ENCODE peak calls at places on chromosomes 13 and 19, in four cellular contexts. One of them, this sample, is unnamed.
A peak's percentile ranks its signal among the peaks of the same experiment; 100 is the strongest.

GRCh38 chr19:35766571-35767104 is 8.7 kb downstream of the PROSER3 start:
- DNase-seq in small intestine: no peak
- DNase-seq in ascending aorta: no peak
- DNase-seq in Peyer's patch: no peak
- DNase-seq in this sample: no peak

GRCh38 chr13:99873141-99873540 is 98.4 kb downstream of the ZIC5 start:
- DNase-seq in Peyer's patch: no peak
- DNase-seq in ascending aorta: no peak
- DNase-seq in small intestine: no peak
- DNase-seq in this sample: no peak

GRCh38 chr19:53333071-53333465 is 481 bp upstream of the ZNF845 start:
- DNase-seq in small intestine: no peak
- DNase-seq in ascending aorta: no peak
- DNase-seq in Peyer's patch: peak; percentile 69
- DNase-seq in this sample: peak; percentile 41

GRCh38 chr13:105336706-105337582 is 1198.5 kb downstream of the EFNB2 start:
- DNase-seq in Peyer's patch: no peak
- DNase-seq in ascending aorta: no peak
- DNase-seq in small intestine: no peak
- DNase-seq in this sample: peak; percentile 38

GRCh38 chr19:1837222-1837565 is 11.1 kb downstream of the REXO1 start:
- DNase-seq in Peyer's patch: no peak
- DNase-seq in ascending aorta: no peak
- DNase-seq in small intestine: no peak
- DNase-seq in this sample: no peak

GRCh38 chr13:109897988-109898623 is 111.7 kb upstream of the IRS2 start:
- DNase-seq in Peyer's patch: no peak
- DNase-seq in small intestine: no peak
- DNase-seq in ascending aorta: no peak
- DNase-seq in this sample: no peak

GRCh38 chr19:50669319-50670101 is 20.3 kb downstream of the C19orf81 start:
- DNase-seq in ascending aorta: no peak
- DNase-seq in Peyer's patch: peak; percentile 57
- DNase-seq in small intestine: peak; percentile 10
- DNase-seq in this sample: no peak

GRCh38 chr13:51825165-51825592 is 19.8 kb downstream of the TMEM272 start:
- DNase-seq in Peyer's patch: no peak
- DNase-seq in small intestine: no peak
- DNase-seq in ascending aorta: no peak
- DNase-seq in this sample: no peak

GRCh38 chr19:58204566-58204965 is 21.7 kb downstream of the ZNF274 start:
- DNase-seq in Peyer's patch: no peak
- DNase-seq in small intestine: no peak
- DNase-seq in ascending aorta: no peak
- DNase-seq in this sample: no peak

GRCh38 chr19:2982556-2982955 is 5.2 kb downstream of the TLE6 start:
- DNase-seq in small intestine: no peak
- DNase-seq in ascending aorta: no peak
- DNase-seq in Peyer's patch: no peak
- DNase-seq in this sample: no peak

GRCh38 chr13:31369213-31369612 is 169.4 kb downstream of the B3GLCT start:
- DNase-seq in small intestine: no peak
- DNase-seq in ascending aorta: no peak
- DNase-seq in Peyer's patch: no peak
- DNase-seq in this sample: peak; percentile 9

GRCh38 chr19:46759817-46760333 is 13.6 kb upstream of the STRN4 start:
- DNase-seq in Peyer's patch: no peak
- DNase-seq in ascending aorta: no peak
- DNase-seq in small intestine: no peak
- DNase-seq in this sample: peak; percentile 29

DNA sequence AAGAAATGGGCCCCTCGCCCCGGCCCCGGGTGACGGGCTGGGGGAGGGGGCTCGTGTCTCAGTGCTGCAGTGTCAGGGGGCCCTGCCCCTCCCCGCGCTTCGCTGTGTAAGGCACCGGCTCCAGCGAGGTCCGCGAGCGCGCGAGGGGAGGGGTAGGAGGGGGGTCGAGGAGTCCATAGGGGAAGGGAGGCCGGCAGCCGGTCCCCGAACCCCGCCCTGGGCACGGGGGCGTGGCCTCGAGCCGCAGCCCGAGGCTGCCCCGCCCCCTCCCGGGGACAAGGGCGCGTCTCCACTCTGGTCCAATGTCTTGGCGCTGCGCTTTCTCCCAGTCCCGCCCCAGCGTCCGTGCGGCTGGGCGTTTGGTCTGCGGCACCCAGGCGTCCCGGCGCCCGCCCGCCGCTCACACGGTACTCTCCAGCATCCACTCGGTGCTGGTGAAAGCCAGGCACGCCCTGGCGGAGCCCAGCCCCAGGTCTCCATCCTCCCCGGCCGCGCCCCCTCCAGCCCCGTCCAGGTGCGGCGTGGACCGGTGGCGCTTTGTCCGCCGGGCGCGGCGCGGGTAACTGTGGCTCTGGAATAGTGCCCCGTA is 11.1 kb downstream of the IFNL1 start:
- DNase-seq in Peyer's patch: peak; percentile 66
- DNase-seq in small intestine: peak; percentile 81
- DNase-seq in ascending aorta: no peak
- DNase-seq in this sample: no peak
- H3K27me3 ChIP-seq in Peyer's patch: peaks cover 11% of the 10 kb centered on the region
- H3K27me3 ChIP-seq in small intestine: peaks cover 3% of the 10 kb centered on the region
- H3K27me3 ChIP-seq in ascending aorta: peaks cover 7% of the 10 kb centered on the region
- H3K27me3 ChIP-seq in this sample: peaks cover 43% of the 10 kb centered on the region

GRCh38 chr19:18093439-18094161 is 4.0 kb upstream of the MAST3 start:
- DNase-seq in small intestine: no peak
- DNase-seq in Peyer's patch: no peak
- DNase-seq in ascending aorta: no peak
- DNase-seq in this sample: peak; percentile 18

GRCh38 chr19:18086590-18087138 is at the start of gene IL12RB1:
- DNase-seq in small intestine: peak; percentile 72
- DNase-seq in ascending aorta: no peak
- DNase-seq in Peyer's patch: peak; percentile 81
- DNase-seq in this sample: no peak

GRCh38 chr19:18089726-18090125 is 3.0 kb upstream of the IL12RB1 start:
- DNase-seq in ascending aorta: no peak
- DNase-seq in Peyer's patch: no peak
- DNase-seq in small intestine: no peak
- DNase-seq in this sample: no peak

GRCh38 chr19:18090545-18091216 is 3.9 kb upstream of the IL12RB1 start:
- DNase-seq in small intestine: no peak
- DNase-seq in Peyer's patch: no peak
- DNase-seq in ascending aorta: no peak
- DNase-seq in this sample: peak; percentile 55

GRCh38 chr19:18091217-18091608 is 4.5 kb upstream of the IL12RB1 start:
- DNase-seq in ascending aorta: peak; percentile 52
- DNase-seq in Peyer's patch: peak; percentile 95
- DNase-seq in small intestine: peak; percentile 68
- DNase-seq in this sample: no peak
- H3K4me3 ChIP-seq in ascending aorta: no peak overlapping the region
- H3K4me3 ChIP-seq in Peyer's patch: no peak overlapping the region
- H3K4me3 ChIP-seq in small intestine: no peak overlapping the region
- H3K4me3 ChIP-seq in this sample: no peak overlapping the region

DNA sequence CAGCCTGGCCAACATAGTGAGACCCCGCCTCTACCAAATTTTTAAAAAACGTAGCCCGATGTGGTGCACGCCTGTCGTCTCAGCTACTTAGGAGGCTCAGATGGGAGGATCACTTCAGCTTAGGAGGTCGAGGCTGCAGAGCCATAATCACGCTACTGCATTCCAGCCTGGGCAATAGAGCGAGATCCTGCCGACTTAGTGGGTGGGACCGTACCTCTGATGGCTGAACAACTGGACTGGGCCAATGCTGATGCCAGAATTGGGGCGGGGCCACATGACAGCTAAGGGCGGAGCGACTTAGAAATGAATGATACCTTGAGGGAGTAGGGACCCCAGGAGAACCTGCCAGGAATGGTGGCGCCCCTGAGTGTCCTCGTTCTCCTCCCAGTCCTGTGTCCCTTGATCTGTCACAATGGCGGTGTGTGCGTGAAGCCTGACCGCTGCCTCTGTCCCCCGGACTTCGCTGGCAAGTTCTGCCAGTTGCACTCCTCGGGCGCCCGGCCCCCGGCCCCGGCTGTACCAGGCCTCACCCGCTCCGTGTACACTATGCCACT is 3.6 kb downstream of the LTBP4 start:
- DNase-seq in Peyer's patch: peak; percentile 76
- DNase-seq in small intestine: peak; percentile 61
- DNase-seq in ascending aorta: no peak
- DNase-seq in this sample: no peak
- H3K27me3 ChIP-seq in Peyer's patch: peaks cover 13% of the 10 kb centered on the region
- H3K27me3 ChIP-seq in small intestine: peaks cover 2% of the 10 kb centered on the region
- H3K27me3 ChIP-seq in ascending aorta: no peaks in the 10 kb centered on the region
- H3K27me3 ChIP-seq in this sample: no peaks in the 10 kb centered on the region

GRCh38 chr19:12748489-12748888 is 3.1 kb upstream of the BEST2 start:
- DNase-seq in small intestine: no peak
- DNase-seq in Peyer's patch: no peak
- DNase-seq in ascending aorta: no peak
- DNase-seq in this sample: no peak

GRCh38 chr19:12752056-12752781 is 628 bp downstream of the BEST2 start:
- DNase-seq in Peyer's patch: no peak
- DNase-seq in small intestine: no peak
- DNase-seq in ascending aorta: no peak
- DNase-seq in this sample: no peak

GRCh38 chr19:12750851-12751250 is 740 bp upstream of the BEST2 start:
- DNase-seq in Peyer's patch: no peak
- DNase-seq in ascending aorta: no peak
- DNase-seq in small intestine: no peak
- DNase-seq in this sample: no peak

GRCh38 chr19:12751635-12752034 is at the start of gene BEST2:
- DNase-seq in ascending aorta: no peak
- DNase-seq in small intestine: no peak
- DNase-seq in Peyer's patch: no peak
- DNase-seq in this sample: no peak

DNA sequence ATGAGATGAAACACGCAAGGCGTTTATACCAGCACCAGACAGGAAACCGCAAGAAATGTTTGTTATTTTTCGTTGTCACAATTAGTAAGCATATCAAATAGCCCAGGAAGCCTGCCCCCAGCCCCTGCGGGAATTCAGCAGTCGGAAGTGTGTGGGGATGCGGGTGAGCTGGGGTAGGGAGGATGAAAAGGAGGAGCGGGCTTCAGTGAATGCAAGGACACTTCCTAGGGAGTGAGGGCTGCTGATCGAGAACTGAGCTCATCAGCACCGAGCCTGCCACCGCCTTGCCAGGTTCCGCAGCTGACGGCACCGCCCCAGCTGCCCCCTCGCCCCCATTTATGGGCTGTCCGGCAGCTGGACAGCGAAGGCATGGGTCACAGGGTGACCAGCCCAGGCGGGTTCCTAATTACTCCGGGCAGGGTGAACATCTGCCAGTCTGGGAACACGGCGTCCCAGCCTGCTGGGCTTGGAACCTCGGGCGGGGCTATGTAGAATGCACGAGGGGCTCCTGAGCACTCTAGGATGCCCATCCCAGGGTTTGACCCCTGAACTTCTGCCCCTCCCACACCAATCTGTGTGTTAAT is 1.6 kb upstream of the BEST2 start:
- DNase-seq in small intestine: peak; percentile 50
- DNase-seq in ascending aorta: no peak
- DNase-seq in Peyer's patch: peak; percentile 69
- DNase-seq in this sample: peak; percentile 39
- H3K4me3 ChIP-seq in small intestine: no peak overlapping the region
- H3K4me3 ChIP-seq in ascending aorta: no peak overlapping the region
- H3K4me3 ChIP-seq in Peyer's patch: no peak overlapping the region
- H3K4me3 ChIP-seq in this sample: no peak overlapping the region

DNA sequence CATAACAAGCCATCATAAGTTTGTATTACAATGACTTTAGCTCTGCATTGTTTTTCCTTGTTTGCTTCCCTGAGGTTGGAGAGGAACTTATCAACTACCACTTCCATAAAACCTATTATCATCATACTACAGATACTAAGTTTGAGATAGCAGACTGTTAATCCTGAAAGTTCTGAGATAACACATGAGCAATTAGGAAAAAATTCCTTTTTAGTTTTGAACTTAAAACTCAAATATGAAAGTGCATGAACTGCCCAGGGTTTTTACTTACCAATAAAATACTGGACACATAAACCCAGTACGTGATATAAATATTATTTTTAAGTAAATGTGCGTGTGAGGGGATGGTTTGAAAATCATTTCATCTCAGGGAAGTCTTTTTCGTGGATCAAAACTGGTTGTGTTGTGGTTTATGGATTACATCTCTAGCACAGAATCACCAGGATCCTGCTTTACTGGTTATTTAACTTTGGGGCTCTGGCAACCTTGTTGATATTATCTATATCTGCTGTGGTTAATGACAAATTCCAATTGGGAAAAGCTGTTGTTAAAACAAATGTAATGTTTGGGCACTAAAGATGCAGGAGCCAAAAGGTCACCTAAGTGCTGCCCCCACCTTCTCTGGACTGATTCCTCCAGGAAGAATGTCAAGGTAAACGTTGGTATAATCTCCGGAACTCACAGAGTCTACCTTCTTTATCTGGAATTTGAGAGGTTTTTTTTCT is 12.4 kb downstream of the CDX2 start:
- DNase-seq in ascending aorta: no peak
- DNase-seq in Peyer's patch: no peak
- DNase-seq in small intestine: peak; percentile 68
- DNase-seq in this sample: no peak
- H3K27me3 ChIP-seq in ascending aorta: peaks cover 28% of the 10 kb centered on the region
- H3K27me3 ChIP-seq in Peyer's patch: peaks cover 16% of the 10 kb centered on the region
- H3K27me3 ChIP-seq in small intestine: peaks cover 12% of the 10 kb centered on the region
- H3K27me3 ChIP-seq in this sample: peaks cover 82% of the 10 kb centered on the region

DNA sequence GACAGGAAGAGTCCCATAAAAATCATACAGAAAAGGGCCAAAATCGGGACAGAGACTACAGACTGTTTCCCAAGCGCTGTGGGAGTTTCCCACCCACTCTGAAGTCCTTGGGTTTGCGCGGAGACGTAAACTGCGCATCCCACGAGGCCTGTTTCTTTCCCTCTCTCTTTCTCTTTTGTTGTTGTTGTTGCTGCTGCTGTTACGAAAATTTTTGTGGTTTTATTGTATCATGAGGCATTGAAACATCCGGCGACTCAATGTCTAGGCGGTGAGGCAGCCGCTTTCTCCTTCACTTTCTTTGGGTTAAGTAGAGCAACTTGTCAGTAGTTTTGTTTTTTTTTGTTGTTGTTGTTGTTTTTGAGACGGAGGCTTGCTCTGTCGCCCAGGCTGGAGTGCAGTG is 1.6 kb upstream of the PPP1R12C start:
- DNase-seq in ascending aorta: no peak
- DNase-seq in small intestine: no peak
- DNase-seq in Peyer's patch: no peak
- DNase-seq in this sample: no peak
- H3K4me3 ChIP-seq in ascending aorta: no peak overlapping the region
- H3K4me3 ChIP-seq in small intestine: no peak overlapping the region
- H3K4me3 ChIP-seq in Peyer's patch: no peak overlapping the region
- H3K4me3 ChIP-seq in this sample: no peak overlapping the region

This sample was measured in brain microvascular endothelial cell.